ENCODE peak calls at places on chromosomes 6 and 20, in nine cellular contexts. One of them, this sample, is unnamed.

GRCh38 chr6:168164462-168165061 is 85.5 kb upstream of the FRMD1 start:
- DNase-seq in heart left ventricle: no peak
- DNase-seq in transverse colon: no peak
- DNase-seq in GM12891: no peak
- DNase-seq in A549: no peak
- DNase-seq in Peyer's patch: no peak
- DNase-seq in HCT116: no peak
- DNase-seq in lower leg skin: no peak
- DNase-seq in uterus: no peak
- DNase-seq in this sample: no peak

GRCh38 chr20:59364611-59365010 is 64.2 kb downstream of the EDN3 start:
- DNase-seq in heart left ventricle: no peak
- DNase-seq in transverse colon: no peak
- DNase-seq in GM12891: no peak
- DNase-seq in A549: no peak
- DNase-seq in Peyer's patch: no peak
- DNase-seq in HCT116: no peak
- DNase-seq in lower leg skin: no peak
- DNase-seq in uterus: no peak
- DNase-seq in this sample: no peak

GRCh38 chr6:73388800-73389512 is 5.7 kb upstream of the DDX43 start:
- DNase-seq in heart left ventricle: peak; percentile 39
- DNase-seq in transverse colon: peak; percentile 68
- DNase-seq in GM12891: peak; percentile 59
- DNase-seq in A549: peak; percentile 75
- DNase-seq in Peyer's patch: peak; percentile 79
- DNase-seq in HCT116: peak; percentile 70
- DNase-seq in lower leg skin: peak; percentile 30
- DNase-seq in uterus: peak; percentile 22
- DNase-seq in this sample: peak; percentile 54

GRCh38 chr6:148457137-148457842 is 114.7 kb downstream of the SASH1 start:
- DNase-seq in heart left ventricle: no peak
- DNase-seq in transverse colon: no peak
- DNase-seq in GM12891: no peak
- DNase-seq in A549: no peak
- DNase-seq in Peyer's patch: no peak
- DNase-seq in HCT116: no peak
- DNase-seq in lower leg skin: no peak
- DNase-seq in uterus: no peak
- DNase-seq in this sample: no peak

GRCh38 chr6:36968266-36968977 is 13.9 kb downstream of the PI16 start:
- DNase-seq in heart left ventricle: peak; percentile 73
- DNase-seq in transverse colon: peak; percentile 37
- DNase-seq in GM12891: no peak
- DNase-seq in A549: no peak
- DNase-seq in Peyer's patch: peak; percentile 55
- DNase-seq in HCT116: no peak
- DNase-seq in lower leg skin: peak; percentile 82
- DNase-seq in uterus: no peak
- DNase-seq in this sample: no peak

GRCh38 chr6:37618916-37619605 is 78.6 kb downstream of the MDGA1 start:
- DNase-seq in heart left ventricle: no peak
- DNase-seq in transverse colon: no peak
- DNase-seq in GM12891: no peak
- DNase-seq in A549: no peak
- DNase-seq in Peyer's patch: no peak
- DNase-seq in HCT116: no peak
- DNase-seq in lower leg skin: no peak
- DNase-seq in uterus: no peak
- DNase-seq in this sample: no peak

GRCh38 chr6:135314543-135314942 is 133.4 kb downstream of the MYB start:
- DNase-seq in heart left ventricle: no peak
- DNase-seq in transverse colon: no peak
- DNase-seq in GM12891: no peak
- DNase-seq in A549: no peak
- DNase-seq in Peyer's patch: no peak
- DNase-seq in HCT116: no peak
- DNase-seq in lower leg skin: no peak
- DNase-seq in uterus: no peak
- DNase-seq in this sample: no peak

GRCh38 chr20:18403269-18403668 is 63.6 kb downstream of the DZANK1 start:
- DNase-seq in heart left ventricle: no peak
- DNase-seq in transverse colon: no peak
- DNase-seq in GM12891: no peak
- DNase-seq in A549: no peak
- DNase-seq in Peyer's patch: no peak
- DNase-seq in HCT116: no peak
- DNase-seq in lower leg skin: no peak
- DNase-seq in uterus: no peak
- DNase-seq in this sample: no peak

GRCh38 chr6:71139249-71139648 is 149.4 kb upstream of the OGFRL1 start:
- DNase-seq in heart left ventricle: no peak
- DNase-seq in transverse colon: no peak
- DNase-seq in GM12891: no peak
- DNase-seq in A549: no peak
- DNase-seq in Peyer's patch: no peak
- DNase-seq in HCT116: no peak
- DNase-seq in lower leg skin: no peak
- DNase-seq in uterus: no peak
- DNase-seq in this sample: no peak

DNA sequence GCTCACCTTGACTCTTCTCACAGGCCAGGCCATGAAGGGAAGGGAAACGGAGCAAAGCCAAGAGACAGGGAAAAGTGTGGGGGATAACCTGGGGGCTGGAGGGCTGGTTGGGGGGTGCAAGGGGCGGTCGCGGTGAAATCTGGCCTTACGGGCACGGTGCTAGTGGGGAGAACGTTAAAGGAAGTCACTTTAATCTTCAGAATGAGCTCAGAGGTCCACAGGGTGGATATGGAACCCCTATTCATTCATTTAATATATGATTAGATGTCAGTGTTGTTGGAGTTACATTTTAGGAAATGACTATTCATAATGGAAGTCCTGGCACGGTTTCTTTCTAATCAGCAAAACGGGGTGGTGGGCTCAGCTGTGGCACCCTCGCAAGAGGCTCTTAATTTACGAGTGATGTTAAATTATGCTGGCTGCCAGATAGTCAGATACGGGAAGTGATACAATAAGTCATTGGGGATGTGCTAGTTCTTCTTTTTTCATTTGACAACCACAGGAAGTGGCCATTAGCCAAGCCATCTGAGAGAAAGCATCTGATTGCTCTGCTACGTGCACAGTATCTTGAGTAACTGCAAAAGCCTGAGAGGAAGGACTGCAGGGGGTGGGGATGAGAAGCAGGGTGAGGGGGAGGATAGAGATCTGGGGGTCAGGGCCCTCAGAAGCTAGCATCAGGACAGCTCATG is 253.0 kb downstream of the QKI start:
- DNase-seq in heart left ventricle: peak; percentile 50
- DNase-seq in transverse colon: peak; percentile 38
- DNase-seq in GM12891: peak; percentile 68
- DNase-seq in A549: no peak
- DNase-seq in Peyer's patch: peak; percentile 76
- DNase-seq in HCT116: no peak
- DNase-seq in lower leg skin: peak; percentile 73
- DNase-seq in uterus: peak; percentile 24
- DNase-seq in this sample: no peak
- TF ChIP-seq POLR2A in heart left ventricle: no peak
- TF ChIP-seq POLR2A in transverse colon: no peak
- TF ChIP-seq POLR2A in GM12891: no peak
- TF ChIP-seq POLR2A in A549: no peak
- TF ChIP-seq POLR2A in Peyer's patch: no peak
- TF ChIP-seq POLR2A in HCT116: no peak
- TF ChIP-seq POLR2A in lower leg skin: no peak
- TF ChIP-seq POLR2A in uterus: no peak
- TF ChIP-seq POLR2A in this sample: no peak

GRCh38 chr6:50713226-50713625 is at the start of gene TFAP2D:
- DNase-seq in heart left ventricle: no peak
- DNase-seq in transverse colon: no peak
- DNase-seq in GM12891: no peak
- DNase-seq in A549: no peak
- DNase-seq in Peyer's patch: no peak
- DNase-seq in HCT116: no peak
- DNase-seq in lower leg skin: no peak
- DNase-seq in uterus: no peak
- DNase-seq in this sample: no peak

GRCh38 chr6:50712291-50712690 is 1.0 kb upstream of the TFAP2D start:
- DNase-seq in heart left ventricle: no peak
- DNase-seq in transverse colon: no peak
- DNase-seq in GM12891: no peak
- DNase-seq in A549: no peak
- DNase-seq in Peyer's patch: no peak
- DNase-seq in HCT116: no peak
- DNase-seq in lower leg skin: no peak
- DNase-seq in uterus: no peak
- DNase-seq in this sample: no peak

GRCh38 chr6:50711686-50712085 is 1.6 kb upstream of the TFAP2D start:
- DNase-seq in heart left ventricle: no peak
- DNase-seq in transverse colon: no peak
- DNase-seq in GM12891: no peak
- DNase-seq in A549: no peak
- DNase-seq in Peyer's patch: no peak
- DNase-seq in HCT116: no peak
- DNase-seq in lower leg skin: no peak
- DNase-seq in uterus: no peak
- DNase-seq in this sample: no peak

GRCh38 chr6:50714487-50715379 is 1.4 kb downstream of the TFAP2D start:
- DNase-seq in heart left ventricle: no peak
- DNase-seq in transverse colon: no peak
- DNase-seq in GM12891: no peak
- DNase-seq in A549: no peak
- DNase-seq in Peyer's patch: no peak
- DNase-seq in HCT116: no peak
- DNase-seq in lower leg skin: no peak
- DNase-seq in uterus: no peak
- DNase-seq in this sample: no peak

DNA sequence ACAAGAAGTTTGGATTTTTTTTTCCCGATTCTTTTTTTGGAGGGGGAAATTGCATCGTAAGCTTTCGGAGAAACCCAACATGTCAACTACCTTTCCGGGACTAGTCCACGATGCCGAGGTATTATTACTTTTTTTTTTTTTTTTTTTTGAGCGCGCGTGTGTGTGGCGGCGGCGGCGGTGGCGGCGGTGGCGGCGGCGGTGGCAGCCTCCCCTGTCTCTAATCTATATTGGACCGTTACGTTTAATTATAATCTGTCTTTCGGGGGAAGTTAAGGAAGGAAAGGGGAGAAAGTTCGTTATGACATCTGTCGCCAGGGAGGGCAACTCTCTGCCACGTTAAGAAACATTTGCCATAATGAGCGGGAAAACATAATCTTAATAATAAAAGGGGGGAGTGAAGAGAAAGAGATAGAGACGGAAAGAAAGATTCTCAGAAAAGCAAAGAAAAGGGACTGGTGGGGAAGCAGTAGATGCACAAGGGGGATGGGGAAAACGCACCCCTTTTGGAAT is 706 bp downstream of the TFAP2D start:
- DNase-seq in heart left ventricle: no peak
- DNase-seq in transverse colon: no peak
- DNase-seq in GM12891: no peak
- DNase-seq in A549: no peak
- DNase-seq in Peyer's patch: no peak
- DNase-seq in HCT116: no peak
- DNase-seq in lower leg skin: no peak
- DNase-seq in uterus: no peak
- DNase-seq in this sample: no peak
- TF ChIP-seq POLR2A in heart left ventricle: no peak
- TF ChIP-seq POLR2A in transverse colon: no peak
- TF ChIP-seq POLR2A in GM12891: no peak
- TF ChIP-seq POLR2A in A549: no peak
- TF ChIP-seq POLR2A in Peyer's patch: no peak
- TF ChIP-seq POLR2A in HCT116: no peak
- TF ChIP-seq POLR2A in lower leg skin: no peak
- TF ChIP-seq POLR2A in uterus: no peak
- TF ChIP-seq POLR2A in this sample: no peak

GRCh38 chr20:49396230-49396629 is 86.2 kb downstream of the KCNB1 start:
- DNase-seq in heart left ventricle: no peak
- DNase-seq in transverse colon: no peak
- DNase-seq in GM12891: no peak
- DNase-seq in A549: no peak
- DNase-seq in Peyer's patch: no peak
- DNase-seq in HCT116: no peak
- DNase-seq in lower leg skin: no peak
- DNase-seq in uterus: no peak
- DNase-seq in this sample: no peak

GRCh38 chr20:49394757-49395156 is 87.7 kb downstream of the KCNB1 start:
- DNase-seq in heart left ventricle: no peak
- DNase-seq in transverse colon: no peak
- DNase-seq in GM12891: no peak
- DNase-seq in A549: no peak
- DNase-seq in Peyer's patch: no peak
- DNase-seq in HCT116: no peak
- DNase-seq in lower leg skin: no peak
- DNase-seq in uterus: no peak
- DNase-seq in this sample: no peak

GRCh38 chr20:49394264-49394663 is 88.2 kb downstream of the KCNB1 start:
- DNase-seq in heart left ventricle: no peak
- DNase-seq in transverse colon: no peak
- DNase-seq in GM12891: no peak
- DNase-seq in A549: no peak
- DNase-seq in Peyer's patch: no peak
- DNase-seq in HCT116: no peak
- DNase-seq in lower leg skin: peak; percentile 60
- DNase-seq in uterus: peak; percentile 64
- DNase-seq in this sample: no peak

GRCh38 chr20:49395659-49396058 is 86.8 kb downstream of the KCNB1 start:
- DNase-seq in heart left ventricle: no peak
- DNase-seq in transverse colon: no peak
- DNase-seq in GM12891: no peak
- DNase-seq in A549: no peak
- DNase-seq in Peyer's patch: no peak
- DNase-seq in HCT116: no peak
- DNase-seq in lower leg skin: no peak
- DNase-seq in uterus: no peak
- DNase-seq in this sample: no peak

GRCh38 chr20:49395183-49395582 is 87.3 kb downstream of the KCNB1 start:
- DNase-seq in heart left ventricle: no peak
- DNase-seq in transverse colon: peak; percentile 43
- DNase-seq in GM12891: no peak
- DNase-seq in A549: no peak
- DNase-seq in Peyer's patch: no peak
- DNase-seq in HCT116: no peak
- DNase-seq in lower leg skin: peak; percentile 74
- DNase-seq in uterus: peak; percentile 91
- DNase-seq in this sample: no peak
- TF ChIP-seq POLR2A in heart left ventricle: no peak
- TF ChIP-seq POLR2A in transverse colon: no peak
- TF ChIP-seq POLR2A in GM12891: no peak
- TF ChIP-seq POLR2A in A549: no peak
- TF ChIP-seq POLR2A in Peyer's patch: no peak
- TF ChIP-seq POLR2A in HCT116: no peak
- TF ChIP-seq POLR2A in lower leg skin: no peak
- TF ChIP-seq POLR2A in uterus: no peak
- TF ChIP-seq POLR2A in this sample: no peak

DNA sequence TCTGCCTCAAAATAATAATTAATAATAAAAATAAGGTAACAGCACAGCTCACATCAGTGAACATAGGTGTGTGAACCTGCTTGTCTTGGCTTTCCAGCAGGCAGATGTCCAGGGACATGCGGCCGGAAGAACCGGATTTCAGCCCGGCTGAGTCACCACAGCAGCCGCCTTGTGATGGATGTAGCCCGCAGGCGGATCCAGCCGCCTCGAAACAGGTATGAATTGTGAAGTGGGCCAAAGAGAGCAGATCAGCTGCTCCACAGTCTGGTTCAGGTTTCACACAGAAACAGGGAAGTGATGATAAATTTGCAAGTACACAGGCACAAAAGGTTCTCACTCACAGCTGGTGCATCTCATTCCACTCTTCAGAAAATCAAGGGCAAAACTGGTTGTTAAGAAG is 55.1 kb downstream of the ID4 start:
- DNase-seq in heart left ventricle: no peak
- DNase-seq in transverse colon: peak; percentile 14
- DNase-seq in GM12891: no peak
- DNase-seq in A549: no peak
- DNase-seq in Peyer's patch: no peak
- DNase-seq in HCT116: peak; percentile 75
- DNase-seq in lower leg skin: peak; percentile 86
- DNase-seq in uterus: no peak
- DNase-seq in this sample: no peak
- TF ChIP-seq POLR2A in heart left ventricle: no peak
- TF ChIP-seq POLR2A in transverse colon: no peak
- TF ChIP-seq POLR2A in GM12891: no peak
- TF ChIP-seq POLR2A in A549: no peak
- TF ChIP-seq POLR2A in Peyer's patch: no peak
- TF ChIP-seq POLR2A in HCT116: no peak
- TF ChIP-seq POLR2A in lower leg skin: no peak
- TF ChIP-seq POLR2A in uterus: no peak
- TF ChIP-seq POLR2A in this sample: no peak